ENCODE peak calls at places on chromosomes 5 and 9, in six cellular contexts. E, B, K, O, S and G are unnamed samples.

GRCh38 chr5:113435571-113435970 is 782 bp upstream of the TSSK1B start:
- DNase-seq in E (no peak), B (no peak), K (no peak), O (no peak), S (no peak), G (no peak)

GRCh38 chr5:36398137-36398536 is 96.4 kb upstream of the RANBP3L start:
- DNase-seq in E (no peak), B (peak), K (no peak), O (peak), S (no peak), G (peak)

GRCh38 chr5:79189439-79190234 is 46.3 kb upstream of the JMY start:
- DNase-seq in E (no peak), B (no peak), K (no peak), O (no peak), S (no peak), G (no peak)

GRCh38 chr5:38692780-38693507 is 136.5 kb upstream of the LIFR start:
- DNase-seq in E (no peak), B (no peak), K (no peak), O (no peak), S (no peak), G (no peak)

GRCh38 chr5:89437450-89438435 is 554.8 kb upstream of the MEF2C start:
- DNase-seq in E (no peak), B (no peak), K (no peak), O (no peak), S (peak), G (no peak)

GRCh38 chr9:76401176-76401575 is 7.0 kb upstream of the RFK start:
- DNase-seq in E (no peak), B (no peak), K (no peak), O (no peak), S (no peak), G (no peak)

GRCh38 chr5:33148076-33148501 is 292.7 kb upstream of the TARS1 start:
- DNase-seq in E (no peak), B (peak), K (no peak), O (no peak), S (peak), G (peak)

GRCh38 chr5:154611341-154611767 is 133.3 kb upstream of the HAND1 start:
- DNase-seq in E (no peak), B (peak), K (no peak), O (no peak), S (no peak), G (peak)

GRCh38 chr5:72709341-72709740 is 107.1 kb upstream of the TNPO1 start:
- DNase-seq in E (no peak), B (no peak), K (no peak), O (no peak), S (no peak), G (no peak)

GRCh38 chr9:115469826-115470225 is 351.9 kb upstream of the TNC start:
- DNase-seq in E (no peak), B (no peak), K (no peak), O (no peak), S (no peak), G (no peak)

GRCh38 chr5:153905214-153905613 is 133.5 kb downstream of the FAM114A2 start:
- DNase-seq in E (no peak), B (no peak), K (no peak), O (no peak), S (no peak), G (no peak)

GRCh38 chr5:132090107-132090506 is 16.5 kb downstream of the CSF2 start:
- DNase-seq in E (no peak), B (peak), K (no peak), O (no peak), S (peak), G (peak)

GRCh38 chr5:122835681-122836080 is 9.7 kb upstream of the SNX24 start:
- DNase-seq in E (no peak), B (no peak), K (no peak), O (no peak), S (no peak), G (no peak)

GRCh38 chr5:180169246-180170110 is 39.5 kb downstream of the RASGEF1C start:
- DNase-seq in E (peak), B (no peak), K (no peak), O (no peak), S (no peak), G (no peak)

GRCh38 chr5:6439588-6440550 is 8.8 kb upstream of the UBE2QL1 start:
- DNase-seq in E (no peak), B (no peak), K (no peak), O (no peak), S (no peak), G (no peak)

GRCh38 chr5:133683646-133684290 is 71.4 kb upstream of the FSTL4 start:
- DNase-seq in E (no peak), B (no peak), K (no peak), O (no peak), S (no peak), G (no peak)

GRCh38 chr5:1875843-1876671 is 6.7 kb downstream of the IRX4 start:
- DNase-seq in E (no peak), B (no peak), K (no peak), O (no peak), S (no peak), G (no peak)

GRCh38 chr9:128025756-128026155 is 41.4 kb downstream of the NAIF1 start:
- DNase-seq in E (no peak), B (no peak), K (no peak), O (no peak), S (no peak), G (no peak)

GRCh38 chr9:133934512-133935221 is 57.5 kb downstream of the VAV2 start:
- DNase-seq in E (no peak), B (no peak), K (no peak), O (no peak), S (no peak), G (no peak)

GRCh38 chr9:33374634-33375237 is 27.6 kb downstream of the AQP7 start:
- DNase-seq in E (peak), B (peak), K (no peak), O (peak), S (peak), G (peak)

GRCh38 chr5:59342181-59342580 is 551.3 kb downstream of the PDE4D start:
- DNase-seq in E (no peak), B (no peak), K (no peak), O (no peak), S (peak), G (peak)

GRCh38 chr9:106479679-106480078 is 383.3 kb upstream of the ZNF462 start:
- DNase-seq in E (no peak), B (no peak), K (no peak), O (no peak), S (no peak), G (no peak)

GRCh38 chr5:90941002-90941720 is 382.6 kb downstream of the ADGRV1 start:
- DNase-seq in E (no peak), B (no peak), K (no peak), O (no peak), S (no peak), G (no peak)

DNA sequence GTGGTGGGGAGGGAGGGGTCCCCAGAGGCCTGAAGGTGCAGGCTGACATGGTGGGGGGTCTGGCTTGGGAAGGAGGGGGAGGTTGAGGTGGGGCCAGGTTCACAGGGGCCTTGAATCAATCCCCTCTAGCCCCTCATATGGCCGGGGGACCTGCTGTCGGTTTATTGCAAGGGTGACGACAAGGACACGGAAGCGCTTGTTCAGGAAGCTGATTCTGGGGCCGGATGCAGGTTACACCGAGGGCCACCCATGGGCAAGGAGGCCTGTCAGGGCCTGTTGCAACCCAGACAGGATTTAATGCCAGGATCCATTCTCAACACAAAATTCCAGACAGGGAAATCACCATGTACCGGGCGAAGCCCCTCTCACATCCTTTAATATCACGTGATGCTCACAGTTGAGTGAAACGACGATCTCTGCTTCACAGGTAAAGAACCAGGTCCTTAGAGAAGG is 41.6 kb upstream of the SYNPO start:
- DNase-seq in E (no peak), B (no peak), K (no peak), O (no peak), S (no peak), G (no peak)
- H3K27ac ChIP-seq in E (no peak), B (no peak), K (no peak), O (no peak), S (no peak), G (no peak)

GRCh38 chr9:137273095-137273490 is 4.4 kb upstream of the TOR4A start:
- DNase-seq in E (peak), B (no peak), K (no peak), O (no peak), S (no peak), G (no peak)
- H4K91ac ChIP-seq in E (no peak), B (no peak), K (no peak), O (no peak), S (no peak), G (peak)

GRCh38 chr5:111198281-111198948 is 25.8 kb upstream of the CAMK4 start:
- DNase-seq in E (no peak), B (no peak), K (no peak), O (no peak), S (no peak), G (no peak)
- H2AK5ac ChIP-seq in E (no peak), B (no peak), K (no peak), O (no peak), S (no peak), G (no peak)

GRCh38 chr5:116406306-116407041 is 168.1 kb downstream of the SEMA6A start:
- DNase-seq in E (no peak), B (no peak), K (no peak), O (no peak), S (no peak), G (no peak)
- H3K27ac ChIP-seq in E (no peak), B (no peak), K (no peak), O (no peak), S (no peak), G (no peak)

DNA sequence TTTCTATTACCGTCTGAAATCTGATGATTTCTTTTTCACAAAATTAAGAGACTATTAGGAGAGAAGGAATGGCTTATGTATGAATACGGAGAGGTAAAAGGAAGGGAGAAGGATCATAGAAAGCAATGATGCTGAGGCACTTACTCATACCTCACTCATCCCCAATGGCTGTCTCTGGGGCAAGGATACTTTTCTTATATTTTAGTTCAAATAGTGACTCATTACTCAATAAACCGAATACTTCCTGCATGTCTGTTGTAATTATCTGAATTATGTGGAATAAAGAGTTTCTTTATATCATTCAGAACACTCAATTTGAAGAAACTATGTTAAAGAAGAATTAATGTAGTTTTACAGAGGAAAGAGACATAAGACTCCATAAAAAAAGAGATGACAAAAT is 284.5 kb upstream of the NUDT12 start:
- DNase-seq in E (no peak), B (peak), K (no peak), O (no peak), S (no peak), G (no peak)
- H4K91ac ChIP-seq in E (no peak), B (no peak), K (no peak), O (no peak), S (no peak), G (no peak)